ENCODE peak calls at places on chromosomes 6 and 20, in four cellular contexts. E is OCI-LY7, Y is heart right ventricle, K is pancreas. T is an unnamed sample.

GRCh38 chr6:42210551-42210950 is 7.1 kb downstream of the MRPS10 start:
- DNase-seq in E (no peak), Y (no peak), K (no peak), T (no peak)

GRCh38 chr6:106642476-106642875 is 13.1 kb downstream of the QRSL1 start:
- DNase-seq in E (no peak), Y (no peak), K (no peak), T (no peak)

GRCh38 chr20:46214831-46215488 is 93.3 kb downstream of the CDH22 start:
- DNase-seq in E (no peak), Y (no peak), K (no peak), T (no peak)

GRCh38 chr6:45650527-45651135 is 272.9 kb upstream of the SUPT3H start:
- DNase-seq in E (no peak), Y (no peak), K (no peak), T (peak)

GRCh38 chr20:3456648-3457047 is 14.2 kb upstream of the ATRN start:
- DNase-seq in E (no peak), Y (no peak), K (no peak), T (no peak)

GRCh38 chr6:11163932-11164331 is 52.4 kb upstream of the ERVFRD-1 start:
- DNase-seq in E (no peak), Y (no peak), K (no peak), T (no peak)

GRCh38 chr6:100288311-100288710 is 176.4 kb downstream of the SIM1 start:
- DNase-seq in E (no peak), Y (no peak), K (no peak), T (no peak)

GRCh38 chr6:16243055-16243454 is 4.7 kb downstream of the GMPR start:
- DNase-seq in E (no peak), Y (no peak), K (no peak), T (no peak)

GRCh38 chr6:41786451-41787218 is 859 bp upstream of the TOMM6 start:
- DNase-seq in E (peak), Y (peak), K (peak), T (peak)

GRCh38 chr6:121857551-121857950 is 422.1 kb downstream of the GJA1 start:
- DNase-seq in E (no peak), Y (no peak), K (no peak), T (no peak)

GRCh38 chr6:34157236-34157830 is 11.4 kb upstream of the GRM4 start:
- DNase-seq in E (no peak), Y (no peak), K (no peak), T (no peak)

GRCh38 chr6:6225885-6226284 is 94.6 kb downstream of the F13A1 start:
- DNase-seq in E (no peak), Y (no peak), K (no peak), T (no peak)

GRCh38 chr6:139647816-139648215 is 273.4 kb upstream of the CITED2 start:
- DNase-seq in E (no peak), Y (no peak), K (no peak), T (no peak)

GRCh38 chr6:75180864-75181263 is 25.0 kb downstream of the COL12A1 start:
- DNase-seq in E (no peak), Y (no peak), K (no peak), T (no peak)

GRCh38 chr6:113449051-113449450 is 408.1 kb upstream of the MARCKS start:
- DNase-seq in E (no peak), Y (no peak), K (no peak), T (no peak)

GRCh38 chr20:38113401-38114325 is 51.4 kb downstream of the TGM2 start:
- DNase-seq in E (peak), Y (no peak), K (no peak), T (peak)

GRCh38 chr6:37491161-37491829 is 8.4 kb downstream of the CCDC167 start:
- DNase-seq in E (no peak), Y (no peak), K (no peak), T (no peak)

GRCh38 chr6:15901141-15902115 is 227.5 kb upstream of the MYLIP start:
- DNase-seq in E (peak), Y (no peak), K (no peak), T (no peak)

GRCh38 chr6:145012039-145012662 is 723.2 kb downstream of the EPM2A start:
- DNase-seq in E (no peak), Y (no peak), K (no peak), T (peak)

GRCh38 chr6:23559587-23560343 is 566.2 kb upstream of the NRSN1 start:
- DNase-seq in E (no peak), Y (peak), K (no peak), T (no peak)

GRCh38 chr20:7926767-7927166 is 13.5 kb downstream of the HAO1 start:
- DNase-seq in E (peak), Y (no peak), K (no peak), T (peak)

GRCh38 chr6:170266061-170266825 is 24.6 kb downstream of the DLL1 start:
- DNase-seq in E (no peak), Y (no peak), K (no peak), T (peak)

GRCh38 chr20:14491436-14491835 is 154.0 kb upstream of the FLRT3 start:
- DNase-seq in E (no peak), Y (no peak), K (no peak), T (no peak)

DNA sequence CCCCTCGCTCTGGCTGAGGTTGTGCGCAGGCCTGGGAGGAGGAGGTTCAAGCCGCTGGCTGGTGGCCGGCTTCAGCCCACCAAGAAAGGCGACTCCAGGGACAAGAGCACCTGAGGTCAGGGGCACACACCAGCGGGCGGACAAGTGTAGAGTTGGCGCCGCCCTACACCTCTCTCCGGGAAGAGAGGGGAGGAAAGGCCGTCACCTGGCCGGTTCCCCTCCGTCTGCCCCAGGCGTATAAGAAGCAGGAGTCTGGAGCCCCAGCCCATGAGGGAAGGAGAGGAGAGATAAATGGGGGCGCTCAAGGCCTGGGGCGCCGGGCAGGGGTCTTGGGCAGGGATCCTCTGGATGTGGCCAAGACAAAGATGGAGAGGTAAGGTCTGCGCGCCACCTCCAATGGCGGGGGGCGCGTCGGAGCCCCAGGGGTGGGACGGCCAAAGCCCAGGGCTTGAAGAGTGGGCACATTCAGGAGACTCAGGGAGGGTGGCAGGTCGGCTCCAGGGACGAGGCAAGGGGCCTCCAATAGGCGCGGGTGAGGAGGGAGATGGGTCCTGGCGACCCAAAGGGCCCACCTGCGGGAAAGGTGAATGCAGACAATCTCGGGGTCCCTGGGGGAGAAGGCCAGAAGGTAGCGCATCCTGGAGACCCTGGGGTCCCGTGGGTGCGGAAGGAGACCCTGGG is 826 bp downstream of the RIMS4 start:
- DNase-seq in E (no peak), Y (no peak), K (no peak), T (no peak)
- H3K4me3 ChIP-seq in E (no peak), Y (no peak), K (no peak), T (peak)

GRCh38 chr6:159982726-159983506 is 14.0 kb downstream of the IGF2R start:
- DNase-seq in E (no peak), Y (no peak), K (no peak), T (peak)

GRCh38 chr6:159981591-159982245 is 12.8 kb downstream of the IGF2R start:
- DNase-seq in E (peak), Y (no peak), K (no peak), T (no peak)

GRCh38 chr6:159979136-159979874 is 10.4 kb downstream of the IGF2R start:
- DNase-seq in E (peak), Y (peak), K (no peak), T (peak)

GRCh38 chr6:159980474-159980873 is 11.6 kb downstream of the IGF2R start:
- DNase-seq in E (no peak), Y (no peak), K (no peak), T (no peak)

GRCh38 chr6:159981171-159981571 is 12.3 kb downstream of the IGF2R start:
- DNase-seq in E (no peak), Y (no peak), K (no peak), T (no peak)
- H3K4me3 ChIP-seq in E (peak), Y (no peak), K (peak), T (no peak)

DNA sequence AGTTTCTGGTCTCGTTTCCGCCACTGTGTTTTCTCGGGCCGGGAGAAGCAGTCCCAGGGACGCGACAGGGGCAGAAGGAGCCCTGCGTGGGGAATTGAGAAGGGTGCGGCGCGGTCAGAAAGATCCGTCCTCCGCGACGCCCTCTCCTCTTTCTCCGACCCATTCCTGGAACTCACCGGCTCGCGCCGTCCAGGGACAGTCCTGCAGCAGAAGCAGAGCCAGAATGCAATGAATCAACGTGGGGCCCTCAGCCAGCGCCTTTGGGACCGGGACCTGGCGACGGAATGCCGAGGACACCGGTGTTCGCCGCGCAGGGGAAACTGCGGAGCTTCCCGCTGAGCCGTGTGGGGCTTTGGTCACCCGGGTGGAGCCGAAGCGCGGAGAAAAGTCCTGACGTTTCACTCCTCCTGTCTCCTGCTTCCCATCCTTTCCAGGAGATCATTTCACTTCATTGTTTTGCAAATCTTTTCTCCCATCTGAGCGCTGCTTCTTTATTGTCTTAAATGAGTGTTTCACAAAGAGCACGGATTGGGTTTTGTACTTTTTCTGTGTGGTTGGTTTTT is 26.4 kb downstream of the ULBP1 start:
- DNase-seq in E (no peak), Y (no peak), K (no peak), T (no peak)
- H3K4me3 ChIP-seq in E (peak), Y (no peak), K (peak), T (peak)

DNA sequence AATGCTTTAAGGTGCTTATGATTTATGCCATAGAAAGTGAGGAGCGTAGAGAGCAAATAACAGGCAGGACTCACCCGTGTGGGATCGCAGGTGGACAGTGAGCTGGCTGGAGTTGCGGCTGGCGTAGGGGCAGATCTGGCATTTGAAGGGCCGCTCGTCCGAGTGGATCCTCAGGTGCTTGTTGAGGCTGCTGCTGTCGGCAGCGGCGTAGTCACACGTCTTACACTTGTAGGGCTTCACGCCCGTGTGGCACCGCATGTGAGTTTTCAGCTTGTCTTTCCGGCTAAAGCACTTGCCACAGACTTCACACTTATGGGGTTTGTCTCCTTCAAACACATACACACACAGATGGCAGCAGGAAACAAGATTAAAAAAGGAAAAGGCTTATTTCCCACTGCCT is 31.5 kb downstream of the ZFP64 start:
- DNase-seq in E (no peak), Y (no peak), K (no peak), T (no peak)
- H3K4me3 ChIP-seq in E (no peak), Y (no peak), K (no peak), T (no peak)